ENCODE peak calls at places on chromosome 16, in six cellular contexts. K is ascending aorta; W is stimulated activated CD8-positive, alpha-beta memory T cell treated with anti-CD3 and anti-CD28 coated beads, Interleukin-15, amount 100 ng/mL, for 48 hours; N is omental fat pad; I is mucosa of gallbladder; J is GM04503. E is an unnamed sample.

GRCh38 chr16:49639739-49640388 is 216.0 kb downstream of the ZNF423 start:
- DNase-seq in K (no peak), W (no peak), N (no peak), I (peak), J (no peak), E (peak)

GRCh38 chr16:13733561-13733960 is 186.4 kb upstream of the ERCC4 start:
- DNase-seq in K (no peak), W (no peak), N (no peak), I (no peak), J (no peak), E (no peak)

GRCh38 chr16:48384305-48384981 is 770 bp downstream of the SIAH1 start:
- DNase-seq in K (no peak), W (peak), N (no peak), I (peak), J (no peak), E (peak)

GRCh38 chr16:2026461-2027023 is at the start of gene NHERF2:
- DNase-seq in K (no peak), W (no peak), N (no peak), I (no peak), J (no peak), E (no peak)

GRCh38 chr16:87619360-87620200 is 17.3 kb downstream of the JPH3 start:
- DNase-seq in K (no peak), W (no peak), N (no peak), I (no peak), J (no peak), E (no peak)

GRCh38 chr16:19186403-19186802 is 18.4 kb downstream of the SYT17 start:
- DNase-seq in K (no peak), W (no peak), N (no peak), I (no peak), J (no peak), E (no peak)

GRCh38 chr16:67179421-67180080 is 4.2 kb downstream of the MATCAP1 start:
- DNase-seq in K (no peak), W (no peak), N (no peak), I (no peak), J (no peak), E (no peak)

GRCh38 chr16:14302399-14303181 is 231.5 kb downstream of the MRTFB start:
- DNase-seq in K (no peak), W (no peak), N (no peak), I (no peak), J (no peak), E (no peak)

GRCh38 chr16:84484579-84485254 is 19.7 kb downstream of the MEAK7 start:
- DNase-seq in K (no peak), W (no peak), N (no peak), I (peak), J (no peak), E (peak)

GRCh38 chr16:48897698-48898205 is 287.8 kb upstream of the N4BP1 start:
- DNase-seq in K (no peak), W (no peak), N (no peak), I (no peak), J (no peak), E (no peak)

GRCh38 chr16:86338403-86339115 is 171.8 kb upstream of the FOXF1 start:
- DNase-seq in K (no peak), W (no peak), N (no peak), I (no peak), J (no peak), E (no peak)

GRCh38 chr16:85567101-85567866 is 45.8 kb upstream of the GSE1 start:
- DNase-seq in K (no peak), W (no peak), N (no peak), I (no peak), J (no peak), E (peak)

GRCh38 chr16:66741971-66742396 is 9.4 kb downstream of the DYNC1LI2 start:
- DNase-seq in K (no peak), W (no peak), N (no peak), I (no peak), J (no peak), E (no peak)

GRCh38 chr16:12332553-12332952 is 356.0 kb downstream of the SNX29 start:
- DNase-seq in K (no peak), W (no peak), N (no peak), I (no peak), J (no peak), E (no peak)

GRCh38 chr16:68013440-68013839 is 2.3 kb downstream of the DPEP2NB start:
- DNase-seq in K (no peak), W (no peak), N (no peak), I (no peak), J (no peak), E (no peak)

GRCh38 chr16:47903470-47903869 is 252.3 kb downstream of the ABCC12 start:
- DNase-seq in K (no peak), W (no peak), N (no peak), I (no peak), J (no peak), E (no peak)

GRCh38 chr16:399278-400019 is 2.2 kb upstream of the DECR2 start:
- DNase-seq in K (no peak), W (no peak), N (no peak), I (no peak), J (no peak), E (no peak)

GRCh38 chr16:16045879-16046278 is 96.5 kb downstream of the ABCC1 start:
- DNase-seq in K (no peak), W (no peak), N (no peak), I (no peak), J (no peak), E (no peak)

E was measured in colonic mucosa.